ENCODE peak calls at places on chromosomes 1 and 21, in five cellular contexts. G is thoracic aorta, P is uterus, B is NCI-H510A, I is NCI-H1092 treated with DMSO at 0.1 percent for 48 hours. W is an unnamed sample.
A peak's percentile ranks its signal among the peaks of the same experiment; 100 is the strongest.

GRCh38 chr1:237834048-237834447 is 56.7 kb downstream of the ZP4 start:
- DNase-seq in P (no peak), B (no peak), G (no peak), I (no peak), W (no peak)

GRCh38 chr1:85865183-85865582 is 156.9 kb upstream of the ZNHIT6 start:
- DNase-seq in B (no peak), G (no peak), I (no peak), P (no peak), W (no peak)

GRCh38 chr1:247376659-247377058 is 39.3 kb upstream of the NLRP3 start:
- DNase-seq in P (no peak), B (no peak), G (no peak), I (no peak), W (no peak)

GRCh38 chr1:62716397-62716796 is 28.2 kb upstream of the DOCK7 start:
- DNase-seq in I (no peak), B (no peak), G (no peak), P (no peak), W (no peak)

GRCh38 chr1:72178266-72178665 is 104.1 kb downstream of the NEGR1 start:
- DNase-seq in G (no peak), I (no peak), B (no peak), P (no peak), W (no peak)

GRCh38 chr1:22266162-22266561 is 123.3 kb upstream of the WNT4 start:
- DNase-seq in G (no peak), I (no peak), B (no peak), P (no peak), W (no peak)

GRCh38 chr1:30286241-30286983 is 437.0 kb downstream of the MATN1 start:
- DNase-seq in I (peak; percentile 65), B (peak; percentile 18), P (no peak), G (no peak), W (no peak)

GRCh38 chr1:110708968-110709367 is 34.2 kb upstream of the KCNA3 start:
- DNase-seq in P (no peak), G (no peak), I (no peak), B (no peak), W (no peak)

GRCh38 chr1:92466702-92467101 is 20.0 kb downstream of the GFI1 start:
- DNase-seq in B (no peak), G (no peak), P (no peak), I (no peak), W (no peak)

GRCh38 chr1:167002354-167002753 is 13.3 kb downstream of the MAEL start:
- DNase-seq in G (no peak), B (no peak), P (no peak), I (no peak), W (no peak)

GRCh38 chr21:22791986-22792560 is 1793.9 kb downstream of the NCAM2 start:
- DNase-seq in I (peak; percentile 53), G (no peak), B (no peak), P (no peak), W (no peak)

GRCh38 chr1:28273216-28273860 is 14.0 kb downstream of the SESN2 start:
- DNase-seq in I (no peak), G (no peak), B (no peak), P (no peak), W (no peak)